ENCODE peak calls at places on chromosomes 5 and 9, in ten cellular contexts. One of them, this sample, is unnamed.

GRCh38 chr5:158744226-158744625 is 355.5 kb downstream of the EBF1 start:
- DNase-seq in HepG2: no peak
- DNase-seq in ovary: no peak
- DNase-seq in GM12878: no peak
- DNase-seq in stomach: no peak
- DNase-seq in H1: no peak
- DNase-seq in transverse colon: no peak
- DNase-seq in SK-N-SH: no peak
- DNase-seq in upper lobe of left lung: no peak
- DNase-seq in sigmoid colon: no peak
- DNase-seq in this sample: no peak

GRCh38 chr5:153835891-153836515 is 202.7 kb downstream of the FAM114A2 start:
- DNase-seq in HepG2: no peak
- DNase-seq in ovary: no peak
- DNase-seq in GM12878: no peak
- DNase-seq in stomach: no peak
- DNase-seq in H1: no peak
- DNase-seq in transverse colon: no peak
- DNase-seq in SK-N-SH: peak; percentile 24
- DNase-seq in upper lobe of left lung: no peak
- DNase-seq in sigmoid colon: no peak
- DNase-seq in this sample: no peak

GRCh38 chr5:143521891-143522290 is 118.4 kb upstream of the NR3C1 start:
- DNase-seq in HepG2: no peak
- DNase-seq in ovary: no peak
- DNase-seq in GM12878: no peak
- DNase-seq in stomach: no peak
- DNase-seq in H1: no peak
- DNase-seq in transverse colon: no peak
- DNase-seq in SK-N-SH: no peak
- DNase-seq in upper lobe of left lung: no peak
- DNase-seq in sigmoid colon: no peak
- DNase-seq in this sample: no peak

GRCh38 chr9:127720865-127721227 is 5.0 kb downstream of the TTC16 start:
- DNase-seq in HepG2: no peak
- DNase-seq in ovary: no peak
- DNase-seq in GM12878: no peak
- DNase-seq in stomach: no peak
- DNase-seq in H1: no peak
- DNase-seq in transverse colon: no peak
- DNase-seq in SK-N-SH: no peak
- DNase-seq in upper lobe of left lung: no peak
- DNase-seq in sigmoid colon: no peak
- DNase-seq in this sample: no peak

GRCh38 chr5:91245871-91246270 is 137.2 kb downstream of the ARRDC3 start:
- DNase-seq in HepG2: no peak
- DNase-seq in ovary: no peak
- DNase-seq in GM12878: no peak
- DNase-seq in stomach: no peak
- DNase-seq in H1: no peak
- DNase-seq in transverse colon: no peak
- DNase-seq in SK-N-SH: no peak
- DNase-seq in upper lobe of left lung: no peak
- DNase-seq in sigmoid colon: no peak
- DNase-seq in this sample: no peak

GRCh38 chr5:69414885-69415583 is at the start of gene MARVELD2:
- DNase-seq in HepG2: peak; percentile 81
- DNase-seq in ovary: peak; percentile 63
- DNase-seq in GM12878: no peak
- DNase-seq in stomach: peak; percentile 96
- DNase-seq in H1: peak; percentile 81
- DNase-seq in transverse colon: peak; percentile 94
- DNase-seq in SK-N-SH: peak; percentile 26
- DNase-seq in upper lobe of left lung: peak; percentile 96
- DNase-seq in sigmoid colon: no peak
- DNase-seq in this sample: peak; percentile 74

GRCh38 chr5:153476767-153477166 is 13.7 kb upstream of the GRIA1 start:
- DNase-seq in HepG2: no peak
- DNase-seq in ovary: no peak
- DNase-seq in GM12878: no peak
- DNase-seq in stomach: no peak
- DNase-seq in H1: no peak
- DNase-seq in transverse colon: no peak
- DNase-seq in SK-N-SH: no peak
- DNase-seq in upper lobe of left lung: no peak
- DNase-seq in sigmoid colon: no peak
- DNase-seq in this sample: no peak

GRCh38 chr9:31119882-31120481 is 1264.5 kb upstream of the ACO1 start:
- DNase-seq in HepG2: peak; percentile 19
- DNase-seq in ovary: no peak
- DNase-seq in GM12878: no peak
- DNase-seq in stomach: peak; percentile 27
- DNase-seq in H1: peak; percentile 13
- DNase-seq in transverse colon: peak; percentile 12
- DNase-seq in SK-N-SH: peak; percentile 2
- DNase-seq in upper lobe of left lung: no peak
- DNase-seq in sigmoid colon: no peak
- DNase-seq in this sample: no peak

GRCh38 chr9:79686381-79687130 is 114.8 kb downstream of the TLE4 start:
- DNase-seq in HepG2: no peak
- DNase-seq in ovary: no peak
- DNase-seq in GM12878: no peak
- DNase-seq in stomach: no peak
- DNase-seq in H1: no peak
- DNase-seq in transverse colon: no peak
- DNase-seq in SK-N-SH: no peak
- DNase-seq in upper lobe of left lung: no peak
- DNase-seq in sigmoid colon: no peak
- DNase-seq in this sample: peak; percentile 60

GRCh38 chr9:82148849-82149544 is 160.4 kb downstream of the SPATA31D1 start:
- DNase-seq in HepG2: no peak
- DNase-seq in ovary: no peak
- DNase-seq in GM12878: no peak
- DNase-seq in stomach: no peak
- DNase-seq in H1: no peak
- DNase-seq in transverse colon: no peak
- DNase-seq in SK-N-SH: peak; percentile 71
- DNase-seq in upper lobe of left lung: no peak
- DNase-seq in sigmoid colon: no peak
- DNase-seq in this sample: no peak

GRCh38 chr5:148029131-148029530 is 34.6 kb upstream of the SPINK5 start:
- DNase-seq in HepG2: no peak
- DNase-seq in ovary: no peak
- DNase-seq in GM12878: no peak
- DNase-seq in stomach: no peak
- DNase-seq in H1: no peak
- DNase-seq in transverse colon: no peak
- DNase-seq in SK-N-SH: no peak
- DNase-seq in upper lobe of left lung: no peak
- DNase-seq in sigmoid colon: no peak
- DNase-seq in this sample: no peak

GRCh38 chr9:92463989-92464388 is 18.3 kb downstream of the ASPN start:
- DNase-seq in HepG2: no peak
- DNase-seq in ovary: no peak
- DNase-seq in GM12878: no peak
- DNase-seq in stomach: no peak
- DNase-seq in H1: no peak
- DNase-seq in transverse colon: no peak
- DNase-seq in SK-N-SH: no peak
- DNase-seq in upper lobe of left lung: no peak
- DNase-seq in sigmoid colon: no peak
- DNase-seq in this sample: no peak

GRCh38 chr9:68683433-68683832 is 21.6 kb upstream of the PIP5K1B start:
- DNase-seq in HepG2: no peak
- DNase-seq in ovary: no peak
- DNase-seq in GM12878: no peak
- DNase-seq in stomach: no peak
- DNase-seq in H1: no peak
- DNase-seq in transverse colon: no peak
- DNase-seq in SK-N-SH: no peak
- DNase-seq in upper lobe of left lung: no peak
- DNase-seq in sigmoid colon: no peak
- DNase-seq in this sample: no peak

GRCh38 chr9:94281101-94281500 is 22.0 kb downstream of the ZNF169 start:
- DNase-seq in HepG2: no peak
- DNase-seq in ovary: no peak
- DNase-seq in GM12878: no peak
- DNase-seq in stomach: no peak
- DNase-seq in H1: no peak
- DNase-seq in transverse colon: no peak
- DNase-seq in SK-N-SH: no peak
- DNase-seq in upper lobe of left lung: no peak
- DNase-seq in sigmoid colon: no peak
- DNase-seq in this sample: no peak

GRCh38 chr5:41413067-41413466 is 97.3 kb downstream of the PLCXD3 start:
- DNase-seq in HepG2: no peak
- DNase-seq in ovary: no peak
- DNase-seq in GM12878: no peak
- DNase-seq in stomach: no peak
- DNase-seq in H1: no peak
- DNase-seq in transverse colon: no peak
- DNase-seq in SK-N-SH: no peak
- DNase-seq in upper lobe of left lung: no peak
- DNase-seq in sigmoid colon: no peak
- DNase-seq in this sample: no peak

GRCh38 chr5:41418220-41419031 is 92.0 kb downstream of the PLCXD3 start:
- DNase-seq in HepG2: no peak
- DNase-seq in ovary: no peak
- DNase-seq in GM12878: no peak
- DNase-seq in stomach: no peak
- DNase-seq in H1: no peak
- DNase-seq in transverse colon: no peak
- DNase-seq in SK-N-SH: no peak
- DNase-seq in upper lobe of left lung: no peak
- DNase-seq in sigmoid colon: no peak
- DNase-seq in this sample: no peak

GRCh38 chr5:41415242-41415641 is 95.2 kb downstream of the PLCXD3 start:
- DNase-seq in HepG2: no peak
- DNase-seq in ovary: no peak
- DNase-seq in GM12878: no peak
- DNase-seq in stomach: no peak
- DNase-seq in H1: no peak
- DNase-seq in transverse colon: no peak
- DNase-seq in SK-N-SH: no peak
- DNase-seq in upper lobe of left lung: no peak
- DNase-seq in sigmoid colon: no peak
- DNase-seq in this sample: no peak

GRCh38 chr5:41414598-41414997 is 95.8 kb downstream of the PLCXD3 start:
- DNase-seq in HepG2: peak; percentile 79
- DNase-seq in ovary: no peak
- DNase-seq in GM12878: no peak
- DNase-seq in stomach: no peak
- DNase-seq in H1: no peak
- DNase-seq in transverse colon: no peak
- DNase-seq in SK-N-SH: no peak
- DNase-seq in upper lobe of left lung: no peak
- DNase-seq in sigmoid colon: peak; percentile 66
- DNase-seq in this sample: no peak

GRCh38 chr5:41416336-41416735 is 94.1 kb downstream of the PLCXD3 start:
- DNase-seq in HepG2: no peak
- DNase-seq in ovary: no peak
- DNase-seq in GM12878: no peak
- DNase-seq in stomach: no peak
- DNase-seq in H1: no peak
- DNase-seq in transverse colon: no peak
- DNase-seq in SK-N-SH: no peak
- DNase-seq in upper lobe of left lung: no peak
- DNase-seq in sigmoid colon: no peak
- DNase-seq in this sample: no peak
- TF ChIP-seq EP300 in HepG2: no peak
- TF ChIP-seq EP300 in ovary: no peak
- TF ChIP-seq EP300 in GM12878: no peak
- TF ChIP-seq EP300 in stomach: no peak
- TF ChIP-seq EP300 in H1: no peak
- TF ChIP-seq EP300 in transverse colon: no peak
- TF ChIP-seq EP300 in SK-N-SH: no peak
- TF ChIP-seq EP300 in upper lobe of left lung: no peak
- TF ChIP-seq EP300 in sigmoid colon: no peak
- TF ChIP-seq EP300 in this sample: no peak

GRCh38 chr9:120694559-120694958 is 19.7 kb downstream of the MEGF9 start:
- DNase-seq in HepG2: no peak
- DNase-seq in ovary: no peak
- DNase-seq in GM12878: no peak
- DNase-seq in stomach: no peak
- DNase-seq in H1: no peak
- DNase-seq in transverse colon: no peak
- DNase-seq in SK-N-SH: no peak
- DNase-seq in upper lobe of left lung: no peak
- DNase-seq in sigmoid colon: no peak
- DNase-seq in this sample: no peak
- H3K4me1 ChIP-seq in HepG2: peaks cover 43% of the 10 kb centered on the region
- H3K4me1 ChIP-seq in ovary: no peaks in the 10 kb centered on the region
- H3K4me1 ChIP-seq in GM12878: peaks cover 10% of the 10 kb centered on the region
- H3K4me1 ChIP-seq in stomach: peaks cover 46% of the 10 kb centered on the region
- H3K4me1 ChIP-seq in H1: no peaks in the 10 kb centered on the region
- H3K4me1 ChIP-seq in transverse colon: no peaks in the 10 kb centered on the region
- H3K4me1 ChIP-seq in SK-N-SH: peaks cover 9% of the 10 kb centered on the region
- H3K4me1 ChIP-seq in upper lobe of left lung: peaks cover 16% of the 10 kb centered on the region
- H3K4me1 ChIP-seq in sigmoid colon: peaks cover 18% of the 10 kb centered on the region
- H3K4me1 ChIP-seq in this sample: peaks cover 21% of the 10 kb centered on the region

GRCh38 chr5:14506661-14507060 is 74.9 kb upstream of the OTULINL start:
- DNase-seq in HepG2: no peak
- DNase-seq in ovary: no peak
- DNase-seq in GM12878: no peak
- DNase-seq in stomach: no peak
- DNase-seq in H1: no peak
- DNase-seq in transverse colon: no peak
- DNase-seq in SK-N-SH: no peak
- DNase-seq in upper lobe of left lung: no peak
- DNase-seq in sigmoid colon: no peak
- DNase-seq in this sample: no peak
- H3K36me3 ChIP-seq in HepG2: peaks cover 17% of the 10 kb centered on the region
- H3K36me3 ChIP-seq in ovary: no peaks in the 10 kb centered on the region
- H3K36me3 ChIP-seq in GM12878: peaks cover 10% of the 10 kb centered on the region
- H3K36me3 ChIP-seq in stomach: peaks cover 81% of the 10 kb centered on the region
- H3K36me3 ChIP-seq in H1: peaks cover 5% of the 10 kb centered on the region
- H3K36me3 ChIP-seq in transverse colon: peaks cover 9% of the 10 kb centered on the region
- H3K36me3 ChIP-seq in SK-N-SH: peaks cover 82% of the 10 kb centered on the region
- H3K36me3 ChIP-seq in upper lobe of left lung: peaks cover 76% of the 10 kb centered on the region
- H3K36me3 ChIP-seq in sigmoid colon: peaks cover 75% of the 10 kb centered on the region
- H3K36me3 ChIP-seq in this sample: peaks cover 71% of the 10 kb centered on the region

DNA sequence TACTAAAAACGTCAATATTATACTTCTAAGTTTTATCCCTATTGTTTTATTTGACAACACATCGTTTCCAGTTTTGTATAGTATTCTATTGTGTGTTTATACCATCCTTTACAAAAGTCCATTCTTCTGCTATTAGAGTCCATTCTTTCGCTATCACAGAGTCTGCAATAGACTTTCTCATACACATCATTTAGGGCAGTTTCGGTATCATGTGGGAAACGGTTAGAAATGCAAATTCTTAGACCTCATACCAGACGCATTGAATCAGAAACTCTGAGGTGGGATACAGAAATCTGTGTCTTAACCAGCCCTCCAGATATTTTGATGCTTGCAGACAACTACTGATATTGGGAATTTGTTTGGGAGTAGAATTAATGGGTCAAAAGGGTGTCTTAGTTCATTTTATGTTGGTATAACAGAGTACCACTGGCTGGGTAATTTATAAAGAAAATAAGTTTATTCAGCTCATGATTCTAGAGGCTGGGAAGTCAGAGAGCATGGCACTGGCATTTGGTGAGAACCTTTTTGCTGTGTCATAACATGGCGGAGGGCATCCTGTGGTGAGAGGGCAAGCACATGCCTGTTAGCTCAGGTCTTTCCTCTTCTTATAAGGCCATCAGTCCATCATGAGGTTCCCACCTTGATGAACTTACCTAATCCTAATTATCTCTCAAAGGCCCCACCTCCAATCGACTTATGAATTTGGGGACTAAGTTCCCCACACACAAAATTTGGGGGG is 21.1 kb downstream of the CARTPT start:
- DNase-seq in HepG2: no peak
- DNase-seq in ovary: no peak
- DNase-seq in GM12878: peak; percentile 54
- DNase-seq in stomach: no peak
- DNase-seq in H1: no peak
- DNase-seq in transverse colon: no peak
- DNase-seq in SK-N-SH: no peak
- DNase-seq in upper lobe of left lung: no peak
- DNase-seq in sigmoid colon: no peak
- DNase-seq in this sample: no peak
- TF ChIP-seq EP300 in HepG2: no peak
- TF ChIP-seq EP300 in ovary: no peak
- TF ChIP-seq EP300 in GM12878: no peak
- TF ChIP-seq EP300 in stomach: no peak
- TF ChIP-seq EP300 in H1: no peak
- TF ChIP-seq EP300 in transverse colon: no peak
- TF ChIP-seq EP300 in SK-N-SH: no peak
- TF ChIP-seq EP300 in upper lobe of left lung: no peak
- TF ChIP-seq EP300 in sigmoid colon: no peak
- TF ChIP-seq EP300 in this sample: no peak